ENCODE peak calls at places on chromosomes 4 and X, in ten cellular contexts. H, C, D, M, Q, K, W, U, V and L are unnamed samples.

GRCh38 chrX:21929209-21929608 is 11.3 kb upstream of the SMS start:
- DNase-seq in D (no peak), W (no peak), K (no peak), C (no peak), V (no peak), Q (no peak), H (no peak), M (no peak), U (no peak), L (no peak)

GRCh38 chrX:63506320-63506719 is 155.2 kb upstream of the SPIN4 start:
- DNase-seq in W (peak), K (no peak), C (no peak), H (peak), D (no peak), M (no peak), U (peak), Q (no peak), V (no peak), L (peak)

GRCh38 chrX:22534643-22535042 is 261.9 kb downstream of the CBLL2 start:
- DNase-seq in U (peak), Q (peak), K (no peak), V (no peak), H (no peak), M (no peak), D (no peak), W (no peak), C (no peak), L (no peak)

GRCh38 chr4:68416591-68416990 is 30.7 kb upstream of the TMPRSS11E start:
- DNase-seq in M (no peak), V (no peak), K (no peak), C (no peak), W (no peak), Q (peak), U (no peak), H (no peak), D (no peak), L (no peak)

GRCh38 chr4:4695497-4695896 is 153.6 kb upstream of the STX18 start:
- DNase-seq in K (no peak), Q (no peak), W (no peak), V (no peak), H (no peak), C (no peak), M (no peak), D (no peak), U (no peak), L (no peak)

GRCh38 chr4:101515099-101515498 is 167.8 kb upstream of the PPP3CA start:
- DNase-seq in W (no peak), V (no peak), U (no peak), C (no peak), H (no peak), D (no peak), Q (no peak), M (no peak), K (no peak), L (no peak)

GRCh38 chrX:47360423-47361179 is 9.8 kb upstream of the ZNF157 start:
- DNase-seq in M (no peak), C (no peak), K (no peak), H (no peak), W (no peak), V (no peak), D (no peak), Q (no peak), U (no peak), L (no peak)

GRCh38 chr4:30718889-30719252 is 1.3 kb upstream of the PCDH7 start:
- DNase-seq in M (no peak), K (no peak), Q (no peak), V (no peak), C (no peak), U (peak), H (no peak), D (peak), W (peak), L (peak)

GRCh38 chrX:100677616-100678181 is 33.7 kb downstream of the SRPX2 start:
- DNase-seq in H (no peak), D (no peak), V (no peak), U (no peak), Q (no peak), W (no peak), K (no peak), M (no peak), C (no peak), L (no peak)

GRCh38 chr4:81688085-81688484 is 216.4 kb upstream of the RASGEF1B start:
- DNase-seq in H (no peak), D (no peak), W (peak), C (no peak), V (peak), K (no peak), Q (no peak), M (no peak), U (no peak), L (peak)

GRCh38 chrX:34859191-34859590 is 83.4 kb upstream of the FAM47B start:
- DNase-seq in M (no peak), H (peak), V (no peak), C (no peak), D (no peak), W (no peak), K (no peak), U (no peak), Q (no peak), L (no peak)

GRCh38 chr4:162793571-162793970 is 373.1 kb downstream of the NAF1 start:
- DNase-seq in W (no peak), H (no peak), M (no peak), D (no peak), Q (no peak), U (no peak), K (no peak), C (no peak), V (no peak), L (no peak)